ENCODE peak calls at places on chromosome 18, in four cellular contexts. G, R, L and C are unnamed samples.

GRCh38 chr18:44537521-44537920 is 143.2 kb upstream of the SETBP1 start:
- DNase-seq in G (peak), R (no peak), L (no peak), C (no peak)

GRCh38 chr18:56873441-56874140 is 222.4 kb downstream of the WDR7 start:
- DNase-seq in G (no peak), R (peak), L (no peak), C (no peak)

GRCh38 chr18:47771922-47772321 is 158.5 kb downstream of the SMAD2 start:
- DNase-seq in G (no peak), R (no peak), L (no peak), C (no peak)

GRCh38 chr18:452801-453200 is 47.7 kb downstream of the COLEC12 start:
- DNase-seq in G (no peak), R (no peak), L (no peak), C (no peak)

GRCh38 chr18:44126598-44126997 is 554.1 kb upstream of the SETBP1 start:
- DNase-seq in G (no peak), R (no peak), L (no peak), C (no peak)

GRCh38 chr18:57844319-57844718 is 41.2 kb upstream of the ATP8B1 start:
- DNase-seq in G (no peak), R (no peak), L (no peak), C (no peak)

GRCh38 chr18:8212893-8213805 is 396.1 kb upstream of the RAB12 start:
- DNase-seq in G (no peak), R (peak), L (no peak), C (no peak)

GRCh38 chr18:64037812-64038414 is 68.0 kb downstream of the SERPINB8 start:
- DNase-seq in G (no peak), R (peak), L (no peak), C (no peak)

GRCh38 chr18:24683965-24684364 is 223.5 kb downstream of the HRH4 start:
- DNase-seq in G (no peak), R (no peak), L (no peak), C (no peak)

GRCh38 chr18:22490429-22490846 is 72.7 kb upstream of the CTAGE1 start:
- DNase-seq in G (no peak), R (no peak), L (no peak), C (no peak)

GRCh38 chr18:26977791-26978190 is 112.3 kb upstream of the AQP4 start:
- DNase-seq in G (no peak), R (no peak), L (no peak), C (no peak)

GRCh38 chr18:77754475-77755044 is 504.9 kb downstream of the GALR1 start:
- DNase-seq in G (no peak), R (no peak), L (no peak), C (no peak)

GRCh38 chr18:46412831-46413371 is 244.1 kb downstream of the LOXHD1 start:
- DNase-seq in G (no peak), R (no peak), L (no peak), C (no peak)

GRCh38 chr18:47265197-47265596 is 13.7 kb upstream of the SKOR2 start:
- DNase-seq in G (no peak), R (peak), L (no peak), C (no peak)

GRCh38 chr18:22391571-22392359 is 25.9 kb downstream of the CTAGE1 start:
- DNase-seq in G (no peak), R (peak), L (no peak), C (no peak)

GRCh38 chr18:55309249-55309648 is 278.7 kb downstream of the TCF4 start:
- DNase-seq in G (no peak), R (no peak), L (no peak), C (no peak)

GRCh38 chr18:22683196-22683676 is 249.9 kb upstream of the RBBP8 start:
- DNase-seq in G (no peak), R (peak), L (peak), C (no peak)

GRCh38 chr18:3153107-3153704 is 66.6 kb downstream of the MYOM1 start:
- DNase-seq in G (no peak), R (peak), L (no peak), C (no peak)

GRCh38 chr18:42883177-42883576 is 232.3 kb downstream of the RIT2 start:
- DNase-seq in G (no peak), R (no peak), L (no peak), C (no peak)